ENCODE peak calls at places on chromosomes 4 and X, in nine cellular contexts. V is heart right ventricle, C is neural progenitor cell, E is GM23338, A is NT2/D1, L is Panc1, I is HCT116, U is PC-3, O is tibial artery. S is an unnamed sample.

GRCh38 chrX:104253567-104254441 is 929 bp downstream of the ESX1 start:
- DNase-seq in V (no peak), C (peak; percentile 69), E (peak; percentile 64), A (no peak), L (no peak), I (no peak), U (no peak), O (no peak), S (no peak)

GRCh38 chrX:150503898-150504219 is 64.6 kb upstream of the MTM1 start:
- DNase-seq in V (no peak), C (no peak), E (no peak), A (no peak), L (no peak), I (no peak), U (peak; percentile 47), O (no peak), S (no peak)

GRCh38 chr4:47816748-47817147 is 21.1 kb downstream of the CORIN start:
- DNase-seq in V (no peak), C (no peak), E (no peak), A (no peak), L (no peak), I (no peak), U (no peak), O (no peak), S (no peak)

GRCh38 chr4:78099058-78099457 is 41.9 kb downstream of the FRAS1 start:
- DNase-seq in V (peak; percentile 10), C (no peak), E (no peak), A (no peak), L (no peak), I (no peak), U (no peak), O (no peak), S (no peak)

GRCh38 chr4:73069338-73070071 is at the start of gene COX18:
- DNase-seq in V (peak; percentile 97), C (peak; percentile 97), E (peak; percentile 93), A (peak; percentile 80), L (peak; percentile 93), I (peak; percentile 97), U (peak; percentile 100), O (peak; percentile 99), S (peak; percentile 99)

GRCh38 chr4:109406337-109406931 is 27.2 kb upstream of the SEC24B start:
- DNase-seq in V (peak; percentile 32), C (peak; percentile 72), E (peak; percentile 83), A (peak; percentile 57), L (peak; percentile 28), I (peak; percentile 59), U (peak; percentile 70), O (no peak), S (no peak)

GRCh38 chr4:30755306-30755705 is 35.1 kb downstream of the PCDH7 start:
- DNase-seq in V (no peak), C (no peak), E (no peak), A (no peak), L (no peak), I (no peak), U (no peak), O (no peak), S (no peak)

GRCh38 chr4:43234626-43235025 is 342.1 kb downstream of the GRXCR1 start:
- DNase-seq in V (no peak), C (no peak), E (peak; percentile 17), A (no peak), L (no peak), I (no peak), U (no peak), O (no peak), S (no peak)

GRCh38 chr4:159144112-159144694 is 41.3 kb downstream of the RAPGEF2 start:
- DNase-seq in V (no peak), C (no peak), E (no peak), A (no peak), L (no peak), I (no peak), U (no peak), O (no peak), S (no peak)

GRCh38 chr4:120000591-120001296 is 65.9 kb downstream of the MAD2L1 start:
- DNase-seq in V (no peak), C (no peak), E (no peak), A (no peak), L (no peak), I (no peak), U (no peak), O (no peak), S (no peak)

GRCh38 chrX:25003066-25003849 is 12.5 kb downstream of the ARX start:
- DNase-seq in V (no peak), C (peak; percentile 67), E (peak; percentile 67), A (no peak), L (no peak), I (no peak), U (no peak), O (no peak), S (no peak)

GRCh38 chr4:185597532-185598188 is 62.4 kb upstream of the PDLIM3 start:
- DNase-seq in V (peak; percentile 82), C (peak; percentile 73), E (peak; percentile 80), A (peak; percentile 63), L (peak; percentile 69), I (peak; percentile 66), U (peak; percentile 73), O (peak; percentile 88), S (peak; percentile 89)

GRCh38 chrX:143994206-143994605 is 110.3 kb downstream of the UBE2NL start:
- DNase-seq in V (no peak), C (no peak), E (no peak), A (no peak), L (no peak), I (no peak), U (peak; percentile 70), O (no peak), S (no peak)

GRCh38 chrX:427812-428725 is 41.4 kb upstream of the PPP2R3B start:
- DNase-seq in V (no peak), C (peak; percentile 82), E (peak; percentile 86), A (no peak), L (no peak), I (no peak), U (peak; percentile 24), O (no peak), S (peak; percentile 58)

GRCh38 chr4:23788460-23788859 is 101.4 kb downstream of the PPARGC1A start:
- DNase-seq in V (no peak), C (no peak), E (no peak), A (no peak), L (no peak), I (no peak), U (no peak), O (no peak), S (no peak)

GRCh38 chrX:57964975-57965374 is 54.7 kb upstream of the ZXDA start:
- DNase-seq in V (no peak), C (no peak), E (no peak), A (no peak), L (no peak), I (no peak), U (peak; percentile 9), O (no peak), S (no peak)

DNA sequence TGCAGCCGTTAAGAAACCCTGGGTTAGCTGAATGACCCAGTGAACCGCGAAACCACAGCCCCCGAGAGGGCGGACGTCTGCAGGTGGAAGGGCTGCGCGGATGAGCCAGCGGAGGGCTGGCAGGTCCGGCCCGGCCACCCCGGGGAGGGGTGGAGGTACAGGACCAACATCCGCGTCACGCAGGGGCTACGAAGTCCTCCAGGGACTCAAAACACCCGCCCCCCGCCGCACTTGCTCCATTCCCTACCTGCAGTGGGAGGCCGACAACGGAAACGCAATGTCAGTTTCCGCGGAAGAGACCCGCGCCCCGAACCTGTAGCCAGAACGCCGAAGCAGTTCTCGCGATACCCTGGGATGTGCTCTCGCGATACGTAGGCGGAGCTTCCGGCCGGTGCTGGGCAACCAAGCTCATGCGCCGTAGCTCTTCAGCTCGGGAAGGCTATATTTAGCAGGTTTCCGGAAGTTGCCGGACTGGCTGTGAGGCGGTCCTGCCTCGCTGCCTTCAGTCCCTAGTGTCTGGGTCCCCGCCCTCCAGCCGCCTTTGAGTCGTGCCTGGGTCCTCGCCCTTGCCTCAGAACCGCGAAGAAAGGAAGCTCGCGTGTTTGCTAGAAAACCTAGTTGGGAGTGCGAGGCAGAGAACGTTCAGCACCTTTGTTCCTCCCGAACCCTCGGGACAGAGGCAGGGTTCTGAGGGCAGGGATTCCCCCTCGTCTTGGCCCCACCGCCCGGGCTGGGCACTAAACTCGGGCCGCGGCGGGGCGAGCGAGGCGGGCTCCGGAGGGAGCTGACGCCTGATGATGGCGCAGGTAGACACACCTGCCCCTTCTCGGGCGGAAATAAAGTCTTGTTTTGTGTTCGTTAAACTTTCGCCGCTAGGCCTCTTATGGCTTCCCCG is at the start of the genes OFD1 and TRAPPC2:
- DNase-seq in V (peak; percentile 90), C (peak; percentile 94), E (peak; percentile 95), A (peak; percentile 93), L (peak; percentile 54), I (peak; percentile 87), U (peak; percentile 96), O (peak; percentile 94), S (peak; percentile 96)
- H3K36me3 ChIP-seq in V (no peaks in the 10 kb centered on the region), C (peaks cover 5% of the 10 kb centered on the region), E (peaks cover 9% of the 10 kb centered on the region), A (peaks cover 48% of the 10 kb centered on the region), L (peaks cover 2% of the 10 kb centered on the region), I (no peaks in the 10 kb centered on the region), U (peaks cover 17% of the 10 kb centered on the region), O (no peaks in the 10 kb centered on the region), S (no peaks in the 10 kb centered on the region)

GRCh38 chr4:99038213-99038612 is 42.7 kb downstream of the METAP1 start:
- DNase-seq in V (no peak), C (no peak), E (no peak), A (no peak), L (no peak), I (no peak), U (no peak), O (no peak), S (no peak)
- H3K36me3 ChIP-seq in V (no peaks in the 10 kb centered on the region), C (peaks cover 20% of the 10 kb centered on the region), E (no peaks in the 10 kb centered on the region), A (peaks cover 18% of the 10 kb centered on the region), L (no peaks in the 10 kb centered on the region), I (no peaks in the 10 kb centered on the region), U (peaks cover 34% of the 10 kb centered on the region), O (peaks cover 9% of the 10 kb centered on the region), S (peaks cover 25% of the 10 kb centered on the region)

GRCh38 chrX:123626962-123627361 is 105.9 kb downstream of the THOC2 start:
- DNase-seq in V (no peak), C (no peak), E (no peak), A (no peak), L (no peak), I (no peak), U (peak; percentile 55), O (no peak), S (no peak)
- H3K36me3 ChIP-seq in V (no peaks in the 10 kb centered on the region), C (peaks cover 9% of the 10 kb centered on the region), E (no peaks in the 10 kb centered on the region), A (peaks cover 18% of the 10 kb centered on the region), L (peaks cover 48% of the 10 kb centered on the region), I (peaks cover 16% of the 10 kb centered on the region), U (peaks cover 41% of the 10 kb centered on the region), O (peaks cover 24% of the 10 kb centered on the region), S (peaks cover 3% of the 10 kb centered on the region)

GRCh38 chr4:508675-509373 is 9.8 kb downstream of the PIGG start:
- DNase-seq in V (no peak), C (no peak), E (no peak), A (no peak), L (no peak), I (no peak), U (no peak), O (no peak), S (no peak)
- H3K36me3 ChIP-seq in V (peaks cover 49% of the 10 kb centered on the region), C (no peaks in the 10 kb centered on the region), E (peaks cover 9% of the 10 kb centered on the region), A (peaks cover 82% of the 10 kb centered on the region), L (peaks cover 3% of the 10 kb centered on the region), I (peaks cover 19% of the 10 kb centered on the region), U (peaks cover 12% of the 10 kb centered on the region), O (peaks cover 56% of the 10 kb centered on the region), S (peaks cover 14% of the 10 kb centered on the region)

DNA sequence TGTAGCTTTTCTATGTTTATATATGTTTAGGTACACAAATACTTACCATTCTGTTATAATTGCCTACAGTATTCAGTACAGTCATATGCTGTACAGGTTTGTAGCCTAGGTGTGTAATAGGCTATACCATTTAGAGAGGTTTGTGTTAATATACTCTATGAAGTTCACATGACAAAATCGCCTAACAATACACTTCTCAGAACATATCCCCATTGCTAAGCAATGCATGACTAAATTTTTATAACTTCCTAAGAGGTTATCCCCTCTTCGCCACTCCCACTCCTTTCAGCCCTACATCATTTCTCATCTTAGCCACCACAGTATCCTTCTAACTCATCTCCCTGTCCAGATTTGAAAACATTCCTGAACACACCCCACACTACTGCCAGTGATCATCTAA is 83.7 kb upstream of the ZCCHC13 start:
- DNase-seq in V (no peak), C (no peak), E (no peak), A (no peak), L (no peak), I (no peak), U (no peak), O (no peak), S (no peak)
- H3K36me3 ChIP-seq in V (no peaks in the 10 kb centered on the region), C (no peaks in the 10 kb centered on the region), E (no peaks in the 10 kb centered on the region), A (peaks cover 63% of the 10 kb centered on the region), L (peaks cover 5% of the 10 kb centered on the region), I (no peaks in the 10 kb centered on the region), U (peaks cover 22% of the 10 kb centered on the region), O (peaks cover 18% of the 10 kb centered on the region), S (peaks cover 9% of the 10 kb centered on the region)